ENCODE peak calls at places on chromosomes 3 and 15, in nine cellular contexts. V is GM12891, F is HCT116, P is transverse colon, M is endothelial cell of umbilical vein, W is upper lobe of left lung, B is GM12892, A is spleen, S is prostate gland. J is an unnamed sample.

GRCh38 chr15:62769604-62770003 is 272.9 kb upstream of the TPM1 start:
- DNase-seq in V (no peak), F (peak; percentile 47), P (no peak), M (no peak), W (no peak), B (no peak), A (no peak), S (no peak), J (no peak)

GRCh38 chr15:89177633-89178306 is 43.6 kb downstream of the RLBP1 start:
- DNase-seq in V (no peak), F (peak; percentile 52), P (peak; percentile 62), M (peak; percentile 73), W (peak; percentile 47), B (no peak), A (no peak), S (peak; percentile 64), J (peak; percentile 29)

GRCh38 chr3:58052373-58053273 is 44.4 kb downstream of the FLNB start:
- DNase-seq in V (no peak), F (peak; percentile 94), P (peak; percentile 78), M (peak; percentile 98), W (peak; percentile 77), B (no peak), A (no peak), S (peak; percentile 77), J (no peak)

GRCh38 chr3:13108861-13109260 is 35.6 kb upstream of the IQSEC1 start:
- DNase-seq in V (no peak), F (no peak), P (no peak), M (no peak), W (no peak), B (no peak), A (peak; percentile 69), S (no peak), J (no peak)

GRCh38 chr3:41190509-41191284 is 8.6 kb upstream of the CTNNB1 start:
- DNase-seq in V (no peak), F (no peak), P (no peak), M (no peak), W (no peak), B (no peak), A (no peak), S (no peak), J (no peak)

GRCh38 chr3:123546133-123546755 is 38.6 kb downstream of the HACD2 start:
- DNase-seq in V (no peak), F (no peak), P (no peak), M (no peak), W (no peak), B (no peak), A (no peak), S (no peak), J (no peak)

GRCh38 chr3:146404451-146404850 is 64.9 kb downstream of the PLSCR2 start:
- DNase-seq in V (no peak), F (no peak), P (no peak), M (no peak), W (no peak), B (no peak), A (no peak), S (no peak), J (no peak)

GRCh38 chr15:51349156-51349844 is 7.8 kb downstream of the GLDN start:
- DNase-seq in V (no peak), F (no peak), P (no peak), M (no peak), W (no peak), B (no peak), A (no peak), S (no peak), J (no peak)

GRCh38 chr3:84962460-84962859 is 3.7 kb downstream of the CADM2 start:
- DNase-seq in V (no peak), F (no peak), P (no peak), M (no peak), W (no peak), B (no peak), A (no peak), S (no peak), J (no peak)

GRCh38 chr3:149313542-149313941 is 19.9 kb downstream of the TM4SF18 start:
- DNase-seq in V (no peak), F (no peak), P (no peak), M (no peak), W (no peak), B (no peak), A (no peak), S (no peak), J (no peak)

GRCh38 chr3:149316427-149316826 is 17.0 kb downstream of the TM4SF18 start:
- DNase-seq in V (no peak), F (no peak), P (no peak), M (no peak), W (no peak), B (no peak), A (no peak), S (no peak), J (no peak)

GRCh38 chr3:149315694-149316093 is 17.7 kb downstream of the TM4SF18 start:
- DNase-seq in V (no peak), F (no peak), P (no peak), M (no peak), W (no peak), B (no peak), A (no peak), S (no peak), J (no peak)

GRCh38 chr3:149317072-149317471 is 16.4 kb downstream of the TM4SF18 start:
- DNase-seq in V (no peak), F (no peak), P (no peak), M (no peak), W (no peak), B (no peak), A (no peak), S (no peak), J (no peak)

GRCh38 chr3:149314807-149315578 is 18.4 kb downstream of the TM4SF18 start:
- DNase-seq in V (no peak), F (no peak), P (no peak), M (peak; percentile 60), W (no peak), B (no peak), A (no peak), S (no peak), J (no peak)
- TF ChIP-seq POLR2AphosphoS5 in V (no peak), F (no peak), P (no peak), M (no peak), W (no peak), B (no peak), A (no peak), S (no peak), J (no peak)

DNA sequence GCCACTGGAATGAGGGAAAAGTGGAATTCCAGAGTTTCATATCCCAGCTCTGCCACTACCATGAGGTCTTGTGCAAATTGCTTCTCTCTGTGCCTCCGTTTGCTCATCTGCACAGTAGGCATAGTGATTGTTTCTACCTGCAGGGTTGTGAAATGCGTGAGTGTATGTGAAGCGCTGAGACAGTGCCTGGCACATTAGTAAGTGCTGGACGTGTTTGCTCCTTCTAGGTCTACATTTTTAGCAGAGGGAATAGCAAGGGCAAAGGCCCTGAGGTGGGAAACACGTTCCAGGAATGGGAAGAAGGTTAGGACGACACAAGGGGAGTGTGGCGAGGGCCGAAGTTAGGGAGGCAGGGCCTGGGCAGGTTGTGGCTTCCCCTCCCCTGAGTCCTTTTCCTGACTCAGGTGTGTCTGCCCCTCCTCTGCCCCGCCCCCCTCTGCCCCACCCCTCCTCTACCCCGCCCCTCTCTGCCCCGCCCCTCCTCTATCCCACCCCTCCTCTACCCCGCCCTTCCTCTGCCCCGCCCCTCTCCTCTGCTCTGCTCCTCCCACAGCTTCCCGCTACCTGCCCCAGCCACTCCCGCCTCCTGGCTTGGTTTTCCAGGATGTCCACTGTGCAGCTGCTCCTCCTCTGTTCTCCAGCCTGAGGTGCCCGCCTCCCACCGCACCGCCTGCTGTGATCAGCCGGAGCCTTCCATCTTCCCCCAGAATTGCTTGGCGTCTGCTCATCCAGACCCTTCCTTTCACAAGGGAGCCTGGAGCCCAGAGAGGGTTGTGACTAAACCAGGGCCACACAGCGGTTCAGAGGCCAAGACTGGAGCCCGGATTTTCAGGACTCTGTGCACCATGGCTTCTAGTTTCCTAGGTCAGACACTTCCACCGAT is 31.1 kb upstream of the SMAD6 start:
- DNase-seq in V (no peak), F (peak; percentile 76), P (peak; percentile 88), M (no peak), W (peak; percentile 87), B (no peak), A (no peak), S (peak; percentile 85), J (no peak)
- TF ChIP-seq POLR2AphosphoS5 in V (no peak), F (peak; percentile 60), P (no peak), M (no peak), W (no peak), B (no peak), A (no peak), S (peak; percentile 22), J (no peak)

GRCh38 chr15:75639709-75640482 is at the start of gene IMP3:
- DNase-seq in V (peak; percentile 94), F (peak; percentile 95), P (peak; percentile 96), M (peak; percentile 97), W (peak; percentile 96), B (peak; percentile 97), A (peak; percentile 97), S (peak; percentile 97), J (peak; percentile 98)
- TF ChIP-seq POLR2AphosphoS5 in V (peak; percentile 98), F (peak; percentile 98), P (peak; percentile 99), M (peak; percentile 93), W (peak; percentile 92), B (peak; percentile 99), A (peak; percentile 100), S (peak; percentile 99), J (peak; percentile 98)

GRCh38 chr3:174440741-174441587 is 418.2 kb upstream of the NAALADL2 start:
- DNase-seq in V (peak; percentile 44), F (peak; percentile 76), P (peak; percentile 85), M (peak; percentile 90), W (peak; percentile 82), B (peak; percentile 17), A (peak; percentile 86), S (peak; percentile 82), J (peak; percentile 63)

GRCh38 chr3:174440350-174440716 is 418.8 kb upstream of the NAALADL2 start:
- DNase-seq in V (no peak), F (no peak), P (peak; percentile 16), M (no peak), W (no peak), B (no peak), A (no peak), S (peak; percentile 17), J (peak; percentile 10)

GRCh38 chr3:174438501-174439156 is 420.5 kb upstream of the NAALADL2 start:
- DNase-seq in V (no peak), F (peak; percentile 76), P (no peak), M (peak; percentile 43), W (no peak), B (no peak), A (no peak), S (no peak), J (no peak)

GRCh38 chr3:174441588-174442316 is 417.4 kb upstream of the NAALADL2 start:
- DNase-seq in V (no peak), F (no peak), P (no peak), M (peak; percentile 54), W (no peak), B (no peak), A (no peak), S (no peak), J (no peak)

DNA sequence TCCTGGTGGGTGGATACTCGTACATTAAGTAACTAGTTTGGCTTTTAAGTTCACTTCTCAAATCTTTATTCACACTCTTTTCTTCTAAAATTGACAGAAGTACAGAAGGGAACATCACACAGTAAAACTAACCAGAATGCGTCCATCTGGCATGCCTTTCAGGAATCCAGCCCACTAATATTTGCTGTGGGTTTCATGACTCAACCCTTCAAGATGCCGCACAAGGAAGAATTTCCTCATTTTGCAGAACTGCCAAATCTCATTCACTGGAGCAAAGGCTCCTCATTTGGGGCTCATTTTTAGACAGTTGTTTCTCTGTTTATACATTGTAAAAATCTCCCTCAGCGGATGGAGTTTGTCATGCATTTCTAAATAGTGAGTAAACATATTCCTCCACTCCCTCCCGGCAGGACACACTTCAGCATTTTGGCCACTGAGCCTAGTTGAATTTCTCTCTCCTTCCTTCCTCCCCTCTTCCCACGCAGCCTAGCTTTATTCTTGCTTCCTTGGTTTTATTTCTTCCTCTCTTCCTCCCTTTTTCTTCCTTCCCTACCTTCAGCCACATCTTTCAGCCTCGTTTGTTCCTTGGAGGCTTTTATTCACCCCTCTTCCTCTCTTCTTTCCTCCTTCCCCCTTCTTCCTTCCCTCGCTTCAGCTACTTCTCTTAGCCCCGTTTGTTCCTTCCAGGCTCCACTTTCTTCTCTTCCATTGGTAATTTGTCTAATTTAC is 419.3 kb upstream of the NAALADL2 start:
- DNase-seq in V (no peak), F (peak; percentile 91), P (peak; percentile 17), M (peak; percentile 84), W (peak; percentile 27), B (no peak), A (no peak), S (peak; percentile 49), J (peak; percentile 77)
- TF ChIP-seq POLR2AphosphoS5 in V (no peak), F (peak; percentile 78), P (peak; percentile 44), M (peak; percentile 63), W (no peak), B (no peak), A (no peak), S (peak; percentile 66), J (peak; percentile 47)

J was measured in HL-60.